ENCODE peak calls at places on chromosomes 13 and 19, in six cellular contexts. One of them, this sample, is unnamed.

GRCh38 chr19:13208131-13208963 is 58.1 kb downstream of the IER2 start:
- DNase-seq in adipocyte: peak; percentile 66
- DNase-seq in stomach: peak; percentile 33
- DNase-seq in ascending aorta: no peak
- DNase-seq in OCI-LY7: peak; percentile 90
- DNase-seq in thyroid gland: no peak
- DNase-seq in this sample: no peak

GRCh38 chr13:90719452-90719851 is 628.0 kb upstream of the MIR17HG start:
- DNase-seq in adipocyte: peak; percentile 0
- DNase-seq in stomach: no peak
- DNase-seq in ascending aorta: no peak
- DNase-seq in OCI-LY7: no peak
- DNase-seq in thyroid gland: no peak
- DNase-seq in this sample: no peak

GRCh38 chr19:3983936-3984583 is 1.2 kb downstream of the EEF2 start:
- DNase-seq in adipocyte: peak; percentile 68
- DNase-seq in stomach: no peak
- DNase-seq in ascending aorta: no peak
- DNase-seq in OCI-LY7: peak; percentile 81
- DNase-seq in thyroid gland: peak; percentile 37
- DNase-seq in this sample: no peak

GRCh38 chr19:43747557-43748204 is 7.1 kb downstream of the SMG9 start:
- DNase-seq in adipocyte: no peak
- DNase-seq in stomach: no peak
- DNase-seq in ascending aorta: no peak
- DNase-seq in OCI-LY7: no peak
- DNase-seq in thyroid gland: no peak
- DNase-seq in this sample: no peak

GRCh38 chr13:111469450-111469849 is 149.0 kb downstream of the TEX29 start:
- DNase-seq in adipocyte: no peak
- DNase-seq in stomach: no peak
- DNase-seq in ascending aorta: no peak
- DNase-seq in OCI-LY7: no peak
- DNase-seq in thyroid gland: no peak
- DNase-seq in this sample: no peak

GRCh38 chr13:77919351-77920294 is 992 bp upstream of the EDNRB start:
- DNase-seq in adipocyte: peak; percentile 45
- DNase-seq in stomach: no peak
- DNase-seq in ascending aorta: no peak
- DNase-seq in OCI-LY7: no peak
- DNase-seq in thyroid gland: peak; percentile 23
- DNase-seq in this sample: no peak

GRCh38 chr19:8251025-8251472 is 41.9 kb downstream of the CERS4 start:
- DNase-seq in adipocyte: no peak
- DNase-seq in stomach: peak; percentile 91
- DNase-seq in ascending aorta: no peak
- DNase-seq in OCI-LY7: no peak
- DNase-seq in thyroid gland: peak; percentile 99
- DNase-seq in this sample: no peak

GRCh38 chr19:38003427-38004099 is 96.6 kb downstream of the SIPA1L3 start:
- DNase-seq in adipocyte: peak; percentile 81
- DNase-seq in stomach: peak; percentile 77
- DNase-seq in ascending aorta: no peak
- DNase-seq in OCI-LY7: peak; percentile 43
- DNase-seq in thyroid gland: peak; percentile 84
- DNase-seq in this sample: peak; percentile 33

GRCh38 chr19:49409441-49410029 is 13.7 kb downstream of the PTH2 start:
- DNase-seq in adipocyte: no peak
- DNase-seq in stomach: no peak
- DNase-seq in ascending aorta: no peak
- DNase-seq in OCI-LY7: peak; percentile 82
- DNase-seq in thyroid gland: no peak
- DNase-seq in this sample: peak; percentile 39

GRCh38 chr13:111913790-111914189 is 153.2 kb upstream of the SOX1 start:
- DNase-seq in adipocyte: no peak
- DNase-seq in stomach: no peak
- DNase-seq in ascending aorta: no peak
- DNase-seq in OCI-LY7: no peak
- DNase-seq in thyroid gland: no peak
- DNase-seq in this sample: no peak

GRCh38 chr19:1690570-1691307 is 38.3 kb upstream of the TCF3 start:
- DNase-seq in adipocyte: peak; percentile 57
- DNase-seq in stomach: peak; percentile 59
- DNase-seq in ascending aorta: no peak
- DNase-seq in OCI-LY7: peak; percentile 75
- DNase-seq in thyroid gland: peak; percentile 12
- DNase-seq in this sample: peak; percentile 69

GRCh38 chr13:28964052-28964451 is 143.9 kb downstream of the MTUS2 start:
- DNase-seq in adipocyte: no peak
- DNase-seq in stomach: no peak
- DNase-seq in ascending aorta: no peak
- DNase-seq in OCI-LY7: no peak
- DNase-seq in thyroid gland: no peak
- DNase-seq in this sample: no peak

GRCh38 chr19:1046836-1047695 is 7.2 kb downstream of the ABCA7 start:
- DNase-seq in adipocyte: no peak
- DNase-seq in stomach: no peak
- DNase-seq in ascending aorta: no peak
- DNase-seq in OCI-LY7: no peak
- DNase-seq in thyroid gland: no peak
- DNase-seq in this sample: no peak

GRCh38 chr19:39918183-39918651 is 16.2 kb downstream of the FCGBP start:
- DNase-seq in adipocyte: no peak
- DNase-seq in stomach: no peak
- DNase-seq in ascending aorta: no peak
- DNase-seq in OCI-LY7: no peak
- DNase-seq in thyroid gland: no peak
- DNase-seq in this sample: no peak

GRCh38 chr19:39502640-39503417 is 4.1 kb downstream of the DLL3 start:
- DNase-seq in adipocyte: peak; percentile 79
- DNase-seq in stomach: peak; percentile 62
- DNase-seq in ascending aorta: no peak
- DNase-seq in OCI-LY7: peak; percentile 92
- DNase-seq in thyroid gland: peak; percentile 57
- DNase-seq in this sample: no peak

GRCh38 chr13:29676941-29677452 is 81.5 kb upstream of the SLC7A1 start:
- DNase-seq in adipocyte: peak; percentile 10
- DNase-seq in stomach: no peak
- DNase-seq in ascending aorta: no peak
- DNase-seq in OCI-LY7: no peak
- DNase-seq in thyroid gland: peak; percentile 62
- DNase-seq in this sample: no peak

DNA sequence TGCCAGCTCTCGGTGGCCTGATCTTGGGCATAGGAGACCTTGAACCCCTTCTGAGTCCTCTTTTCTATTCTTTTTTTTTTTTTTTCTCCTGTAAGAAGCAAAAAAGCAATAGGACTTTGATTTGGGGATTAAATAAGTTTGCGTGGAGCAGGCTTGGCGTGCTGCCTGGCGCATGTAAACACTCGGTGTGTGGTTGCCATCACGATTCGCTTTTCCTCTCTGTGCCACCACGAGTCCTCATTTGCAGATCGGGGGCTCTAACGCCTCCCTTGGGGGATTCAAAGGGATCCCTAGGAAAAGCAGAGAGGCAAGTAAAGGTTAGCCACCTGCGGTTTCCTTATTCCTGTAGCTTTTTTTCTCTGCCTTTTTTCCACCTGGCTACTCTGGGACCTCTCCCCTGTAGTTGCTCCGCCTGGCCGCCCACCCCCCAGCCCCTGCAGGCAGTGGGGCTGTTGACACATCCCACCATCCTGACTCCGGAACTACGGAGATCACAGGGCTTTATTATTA is 1.3 kb downstream of the SAFB start:
- DNase-seq in adipocyte: peak; percentile 79
- DNase-seq in stomach: peak; percentile 69
- DNase-seq in ascending aorta: no peak
- DNase-seq in OCI-LY7: peak; percentile 25
- DNase-seq in thyroid gland: peak; percentile 54
- DNase-seq in this sample: peak; percentile 35
- H3K4me1 ChIP-seq in adipocyte: peaks cover 58% of the 10 kb centered on the region
- H3K4me1 ChIP-seq in stomach: peaks cover 67% of the 10 kb centered on the region
- H3K4me1 ChIP-seq in ascending aorta: peaks cover 3% of the 10 kb centered on the region
- H3K4me1 ChIP-seq in OCI-LY7: peaks cover 66% of the 10 kb centered on the region
- H3K4me1 ChIP-seq in thyroid gland: peaks cover 68% of the 10 kb centered on the region
- H3K4me1 ChIP-seq in this sample: peaks cover 72% of the 10 kb centered on the region

DNA sequence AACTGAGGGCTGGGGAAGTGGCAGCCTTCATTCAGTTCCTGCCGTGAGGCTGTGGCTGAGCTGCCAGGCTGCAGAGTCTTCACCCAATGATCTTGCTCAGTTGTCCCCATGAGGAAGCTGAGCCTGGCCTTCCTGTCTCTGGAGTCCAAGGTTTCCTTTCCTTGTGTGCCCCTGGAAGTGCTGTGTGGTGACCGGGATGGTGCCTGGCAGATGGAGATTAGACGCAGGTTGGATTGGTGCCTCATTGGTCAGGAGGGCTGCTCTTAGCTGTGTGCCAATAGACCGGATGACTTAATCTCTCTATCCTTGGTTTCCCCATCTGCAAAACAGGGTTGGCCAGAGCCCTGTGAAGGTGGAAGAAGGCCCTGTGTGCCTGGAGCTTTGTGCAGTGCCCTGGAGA is 24.6 kb downstream of the DNM2 start:
- DNase-seq in adipocyte: no peak
- DNase-seq in stomach: peak; percentile 48
- DNase-seq in ascending aorta: no peak
- DNase-seq in OCI-LY7: no peak
- DNase-seq in thyroid gland: no peak
- DNase-seq in this sample: no peak
- H3K4me1 ChIP-seq in adipocyte: peaks cover 4% of the 10 kb centered on the region
- H3K4me1 ChIP-seq in stomach: peaks cover 64% of the 10 kb centered on the region
- H3K4me1 ChIP-seq in ascending aorta: no peaks in the 10 kb centered on the region
- H3K4me1 ChIP-seq in OCI-LY7: peaks cover 26% of the 10 kb centered on the region
- H3K4me1 ChIP-seq in thyroid gland: peaks cover 37% of the 10 kb centered on the region
- H3K4me1 ChIP-seq in this sample: no peaks in the 10 kb centered on the region

GRCh38 chr19:18848860-18849661 is 17.3 kb downstream of the UPF1 start:
- DNase-seq in adipocyte: peak; percentile 72
- DNase-seq in stomach: no peak
- DNase-seq in ascending aorta: peak; percentile 66
- DNase-seq in OCI-LY7: no peak
- DNase-seq in thyroid gland: no peak
- DNase-seq in this sample: no peak
- H3K4me1 ChIP-seq in adipocyte: peaks cover 60% of the 10 kb centered on the region
- H3K4me1 ChIP-seq in stomach: peaks cover 33% of the 10 kb centered on the region
- H3K4me1 ChIP-seq in ascending aorta: peaks cover 23% of the 10 kb centered on the region
- H3K4me1 ChIP-seq in OCI-LY7: peaks cover 8% of the 10 kb centered on the region
- H3K4me1 ChIP-seq in thyroid gland: peaks cover 47% of the 10 kb centered on the region
- H3K4me1 ChIP-seq in this sample: no peaks in the 10 kb centered on the region

GRCh38 chr13:30752991-30753616 is 17.8 kb downstream of the ALOX5AP start:
- DNase-seq in adipocyte: no peak
- DNase-seq in stomach: no peak
- DNase-seq in ascending aorta: no peak
- DNase-seq in OCI-LY7: no peak
- DNase-seq in thyroid gland: no peak
- DNase-seq in this sample: no peak
- H3K4me1 ChIP-seq in adipocyte: peaks cover 9% of the 10 kb centered on the region
- H3K4me1 ChIP-seq in stomach: no peaks in the 10 kb centered on the region
- H3K4me1 ChIP-seq in ascending aorta: peaks cover 3% of the 10 kb centered on the region
- H3K4me1 ChIP-seq in OCI-LY7: no peaks in the 10 kb centered on the region
- H3K4me1 ChIP-seq in thyroid gland: peaks cover 7% of the 10 kb centered on the region
- H3K4me1 ChIP-seq in this sample: peaks cover 23% of the 10 kb centered on the region

GRCh38 chr19:56110515-56111448 is 10.3 kb downstream of the ZNF787 start:
- DNase-seq in adipocyte: no peak
- DNase-seq in stomach: peak; percentile 73
- DNase-seq in ascending aorta: no peak
- DNase-seq in OCI-LY7: no peak
- DNase-seq in thyroid gland: peak; percentile 58
- DNase-seq in this sample: no peak
- H3K4me1 ChIP-seq in adipocyte: peaks cover 46% of the 10 kb centered on the region
- H3K4me1 ChIP-seq in stomach: peaks cover 86% of the 10 kb centered on the region
- H3K4me1 ChIP-seq in ascending aorta: peaks cover 12% of the 10 kb centered on the region
- H3K4me1 ChIP-seq in OCI-LY7: peaks cover 37% of the 10 kb centered on the region
- H3K4me1 ChIP-seq in thyroid gland: peaks cover 90% of the 10 kb centered on the region
- H3K4me1 ChIP-seq in this sample: no peaks in the 10 kb centered on the region

GRCh38 chr13:92781965-92782364 is 444.6 kb upstream of the GPC6 start:
- DNase-seq in adipocyte: no peak
- DNase-seq in stomach: no peak
- DNase-seq in ascending aorta: no peak
- DNase-seq in OCI-LY7: no peak
- DNase-seq in thyroid gland: no peak
- DNase-seq in this sample: no peak
- H3K4me1 ChIP-seq in adipocyte: no peaks in the 10 kb centered on the region
- H3K4me1 ChIP-seq in stomach: no peaks in the 10 kb centered on the region
- H3K4me1 ChIP-seq in ascending aorta: no peaks in the 10 kb centered on the region
- H3K4me1 ChIP-seq in OCI-LY7: no peaks in the 10 kb centered on the region
- H3K4me1 ChIP-seq in thyroid gland: no peaks in the 10 kb centered on the region
- H3K4me1 ChIP-seq in this sample: no peaks in the 10 kb centered on the region

DNA sequence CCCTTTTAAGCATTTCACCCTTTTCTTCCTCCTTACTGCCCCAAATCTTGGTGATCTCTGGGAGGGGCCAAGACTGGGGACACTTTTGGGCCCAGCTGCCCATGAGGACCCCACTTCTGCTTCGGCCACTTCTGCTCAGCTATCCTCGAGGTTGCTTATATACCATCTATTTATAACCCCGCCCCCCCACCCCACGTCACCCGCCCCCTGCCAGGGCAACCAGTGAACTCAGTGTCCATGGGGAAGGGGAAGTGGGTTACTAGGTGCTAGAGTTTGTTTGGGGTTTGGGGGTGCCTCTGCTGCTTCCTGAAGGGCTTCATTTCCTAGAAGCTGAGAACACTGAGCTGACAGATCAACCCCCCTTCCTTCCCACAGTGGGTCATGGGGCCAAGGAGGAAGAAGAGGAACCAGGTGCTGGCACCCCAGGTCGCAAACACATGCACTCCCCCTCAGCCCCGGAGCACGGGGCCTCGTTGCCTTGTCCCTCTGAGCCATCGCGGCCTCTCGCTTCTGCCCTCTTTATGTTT is 6.1 kb upstream of the ADGRE5 start:
- DNase-seq in adipocyte: no peak
- DNase-seq in stomach: peak; percentile 52
- DNase-seq in ascending aorta: peak; percentile 62
- DNase-seq in OCI-LY7: peak; percentile 65
- DNase-seq in thyroid gland: no peak
- DNase-seq in this sample: peak; percentile 66
- H3K4me1 ChIP-seq in adipocyte: peaks cover 11% of the 10 kb centered on the region
- H3K4me1 ChIP-seq in stomach: peaks cover 10% of the 10 kb centered on the region
- H3K4me1 ChIP-seq in ascending aorta: peaks cover 11% of the 10 kb centered on the region
- H3K4me1 ChIP-seq in OCI-LY7: peaks cover 72% of the 10 kb centered on the region
- H3K4me1 ChIP-seq in thyroid gland: peaks cover 15% of the 10 kb centered on the region
- H3K4me1 ChIP-seq in this sample: peaks cover 5% of the 10 kb centered on the region

GRCh38 chr13:109151696-109152095 is 522.3 kb downstream of the MYO16 start:
- DNase-seq in adipocyte: no peak
- DNase-seq in stomach: no peak
- DNase-seq in ascending aorta: no peak
- DNase-seq in OCI-LY7: no peak
- DNase-seq in thyroid gland: no peak
- DNase-seq in this sample: no peak

GRCh38 chr13:109150691-109151090 is 521.3 kb downstream of the MYO16 start:
- DNase-seq in adipocyte: no peak
- DNase-seq in stomach: no peak
- DNase-seq in ascending aorta: no peak
- DNase-seq in OCI-LY7: no peak
- DNase-seq in thyroid gland: no peak
- DNase-seq in this sample: no peak

GRCh38 chr13:109152941-109153340 is 523.5 kb downstream of the MYO16 start:
- DNase-seq in adipocyte: no peak
- DNase-seq in stomach: no peak
- DNase-seq in ascending aorta: no peak
- DNase-seq in OCI-LY7: no peak
- DNase-seq in thyroid gland: no peak
- DNase-seq in this sample: no peak

GRCh38 chr13:109152311-109152820 is 523.0 kb downstream of the MYO16 start:
- DNase-seq in adipocyte: no peak
- DNase-seq in stomach: no peak
- DNase-seq in ascending aorta: no peak
- DNase-seq in OCI-LY7: no peak
- DNase-seq in thyroid gland: no peak
- DNase-seq in this sample: no peak

GRCh38 chr13:109151255-109151654 is 521.8 kb downstream of the MYO16 start:
- DNase-seq in adipocyte: no peak
- DNase-seq in stomach: no peak
- DNase-seq in ascending aorta: no peak
- DNase-seq in OCI-LY7: no peak
- DNase-seq in thyroid gland: no peak
- DNase-seq in this sample: no peak
- H3K4me1 ChIP-seq in adipocyte: peaks cover 28% of the 10 kb centered on the region
- H3K4me1 ChIP-seq in stomach: no peaks in the 10 kb centered on the region
- H3K4me1 ChIP-seq in ascending aorta: no peaks in the 10 kb centered on the region
- H3K4me1 ChIP-seq in OCI-LY7: peaks cover 5% of the 10 kb centered on the region
- H3K4me1 ChIP-seq in thyroid gland: peaks cover 22% of the 10 kb centered on the region
- H3K4me1 ChIP-seq in this sample: no peaks in the 10 kb centered on the region

This sample was measured in DND-41.